ENCODE peak calls at places on chromosomes 7 and 10, in five cellular contexts. Q is WERI-Rb-1; K is CD8-positive, alpha-beta memory T cell; S is CD4-positive, alpha-beta T cell; G is prostate gland. F is an unnamed sample.

GRCh38 chr10:68665841-68666240 is 55.2 kb upstream of the CCAR1 start:
- DNase-seq in Q (no peak), K (no peak), S (no peak), G (no peak), F (no peak)

GRCh38 chr7:27585781-27586447 is 76.8 kb downstream of the HIBADH start:
- DNase-seq in Q (no peak), K (no peak), S (no peak), G (no peak), F (no peak)

GRCh38 chr10:31867646-31868045 is 61.0 kb downstream of the ARHGAP12 start:
- DNase-seq in Q (no peak), K (no peak), S (no peak), G (no peak), F (no peak)

GRCh38 chr10:129445445-129445844 is 21.6 kb upstream of the MGMT start:
- DNase-seq in Q (no peak), K (no peak), S (no peak), G (no peak), F (no peak)

GRCh38 chr7:114317450-114318098 is 97.0 kb upstream of the FOXP2 start:
- DNase-seq in Q (no peak), K (no peak), S (no peak), G (no peak), F (no peak)

GRCh38 chr10:124590216-124591122 is 128.8 kb downstream of the LHPP start:
- DNase-seq in Q (no peak), K (peak; percentile 33), S (no peak), G (no peak), F (no peak)

GRCh38 chr7:41045556-41046123 is 657.2 kb downstream of the INHBA start:
- DNase-seq in Q (no peak), K (no peak), S (no peak), G (peak; percentile 77), F (no peak)

GRCh38 chr7:38052786-38053185 is 125.3 kb upstream of the STARD3NL start:
- DNase-seq in Q (no peak), K (no peak), S (no peak), G (no peak), F (no peak)

GRCh38 chr10:107215681-107216080 is 51.2 kb upstream of the SORCS1 start:
- DNase-seq in Q (no peak), K (no peak), S (no peak), G (no peak), F (no peak)

GRCh38 chr10:9634466-9634865 is 1383.2 kb upstream of the CELF2 start:
- DNase-seq in Q (no peak), K (no peak), S (no peak), G (no peak), F (no peak)

GRCh38 chr7:97116308-97116707 is 1.2 kb upstream of the SDHAF3 start:
- DNase-seq in Q (no peak), K (no peak), S (no peak), G (peak; percentile 40), F (no peak)

GRCh38 chr10:113022265-113022664 is 72.2 kb downstream of the TCF7L2 start:
- DNase-seq in Q (no peak), K (no peak), S (no peak), G (no peak), F (no peak)

GRCh38 chr7:31640329-31640728 is 46.7 kb upstream of the PPP1R17 start:
- DNase-seq in Q (no peak), K (no peak), S (no peak), G (no peak), F (no peak)

GRCh38 chr10:7383442-7383841 is 27.4 kb downstream of the SFMBT2 start:
- DNase-seq in Q (no peak), K (no peak), S (no peak), G (no peak), F (no peak)

GRCh38 chr10:128097783-128098182 is 28.4 kb downstream of the MKI67 start:
- DNase-seq in Q (no peak), K (no peak), S (no peak), G (no peak), F (no peak)

GRCh38 chr10:48764486-48764885 is 79.8 kb downstream of the WDFY4 start:
- DNase-seq in Q (no peak), K (no peak), S (no peak), G (no peak), F (no peak)

GRCh38 chr7:126361183-126361582 is 891.6 kb downstream of the GRM8 start:
- DNase-seq in Q (no peak), K (no peak), S (no peak), G (no peak), F (no peak)

GRCh38 chr7:156892821-156893706 is at the start of gene LMBR1:
- DNase-seq in Q (peak; percentile 92), K (peak; percentile 96), S (peak; percentile 94), G (peak; percentile 94), F (peak; percentile 97)

GRCh38 chr7:36898186-36898585 is 173.9 kb upstream of the AOAH start:
- DNase-seq in Q (no peak), K (no peak), S (no peak), G (no peak), F (no peak)

GRCh38 chr7:140284062-140284461 is 107.3 kb upstream of the KDM7A start:
- DNase-seq in Q (no peak), K (no peak), S (no peak), G (no peak), F (no peak)

GRCh38 chr10:71727429-71728217 is 8.0 kb upstream of the C10orf105 start:
- DNase-seq in Q (no peak), K (peak; percentile 90), S (peak; percentile 76), G (peak; percentile 62), F (no peak)

GRCh38 chr7:42274052-42274451 is 37.0 kb upstream of the GLI3 start:
- DNase-seq in Q (no peak), K (no peak), S (no peak), G (no peak), F (no peak)

GRCh38 chr10:14086596-14086995 is 244.1 kb downstream of the FRMD4A start:
- DNase-seq in Q (no peak), K (no peak), S (no peak), G (no peak), F (no peak)

GRCh38 chr10:34364253-34365037 is 450.7 kb downstream of the PARD3 start:
- DNase-seq in Q (no peak), K (no peak), S (no peak), G (no peak), F (no peak)

GRCh38 chr7:101593556-101593955 is 35.5 kb downstream of the MYL10 start:
- DNase-seq in Q (no peak), K (no peak), S (no peak), G (no peak), F (no peak)

GRCh38 chr10:128735996-128736395 is 609.8 kb upstream of the MKI67 start:
- DNase-seq in Q (no peak), K (no peak), S (no peak), G (no peak), F (no peak)

GRCh38 chr10:29057712-29058426 is 231.0 kb upstream of the LYZL1 start:
- DNase-seq in Q (no peak), K (no peak), S (no peak), G (peak; percentile 25), F (no peak)

GRCh38 chr7:111137296-111138195 is 46.6 kb downstream of the LRRN3 start:
- DNase-seq in Q (no peak), K (no peak), S (peak; percentile 1), G (no peak), F (no peak)

GRCh38 chr10:86758231-86759072 is 2.0 kb downstream of the BMPR1A start:
- DNase-seq in Q (no peak), K (no peak), S (no peak), G (no peak), F (no peak)

GRCh38 chr7:50723888-50724287 is 58.8 kb downstream of the GRB10 start:
- DNase-seq in Q (no peak), K (no peak), S (no peak), G (no peak), F (no peak)

GRCh38 chr10:114045071-114045737 is 1.5 kb downstream of the ADRB1 start:
- DNase-seq in Q (peak; percentile 49), K (no peak), S (no peak), G (peak; percentile 41), F (peak; percentile 53)

GRCh38 chr7:16670021-16670420 is 24.0 kb downstream of the BZW2 start:
- DNase-seq in Q (no peak), K (no peak), S (no peak), G (no peak), F (no peak)

GRCh38 chr10:79491171-79491835 is 21.0 kb upstream of the EIF5AL1 start:
- DNase-seq in Q (peak; percentile 50), K (no peak), S (no peak), G (no peak), F (no peak)

GRCh38 chr7:12550956-12551355 is 19.6 kb upstream of the SCIN start:
- DNase-seq in Q (no peak), K (no peak), S (no peak), G (no peak), F (no peak)

GRCh38 chr10:23994459-23995046 is 214.4 kb upstream of the KIAA1217 start:
- DNase-seq in Q (peak; percentile 47), K (no peak), S (no peak), G (peak; percentile 75), F (peak; percentile 77)

GRCh38 chr10:323651-324293 is 188.5 kb downstream of the ZMYND11 start:
- DNase-seq in Q (no peak), K (peak; percentile 70), S (peak; percentile 25), G (no peak), F (no peak)

GRCh38 chr7:122802211-122802833 is 83.9 kb downstream of the CADPS2 start:
- DNase-seq in Q (no peak), K (no peak), S (no peak), G (peak; percentile 11), F (no peak)

DNA sequence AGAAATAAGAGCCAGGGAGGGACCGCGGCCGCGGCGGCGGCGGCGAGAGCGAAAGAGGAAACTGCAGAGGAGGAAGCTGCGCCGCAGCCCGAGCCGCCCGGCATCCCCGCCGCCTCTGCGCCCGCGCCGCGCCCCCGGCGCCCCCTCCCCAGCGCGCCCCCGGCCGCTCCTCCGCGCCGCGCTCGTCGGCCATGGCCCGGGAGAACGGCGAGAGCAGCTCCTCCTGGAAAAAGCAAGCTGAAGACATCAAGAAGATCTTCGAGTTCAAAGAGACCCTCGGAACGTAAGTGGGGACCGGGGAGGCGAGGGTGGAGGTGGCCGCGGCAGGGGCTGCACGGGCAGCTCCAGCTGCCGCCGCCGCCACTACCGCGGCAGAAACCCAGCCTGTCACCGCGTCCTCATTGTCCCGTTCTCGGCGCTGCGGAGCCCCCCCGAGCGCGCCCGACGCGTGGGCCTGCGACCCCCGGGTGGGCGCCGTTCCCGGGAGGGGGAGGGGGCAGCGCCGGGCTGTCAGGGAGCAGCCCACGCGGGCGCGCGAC is 350 bp downstream of the CAMK1D start:
- DNase-seq in Q (no peak), K (no peak), S (no peak), G (no peak), F (peak; percentile 66)
- H3K27ac ChIP-seq in Q (no peak overlapping the region), K (peak overlapping the region; percentile 68), S (peak overlapping the region; percentile 84), G (peak overlapping the region; percentile 84), F (peak overlapping the region; percentile 89)

GRCh38 chr7:158783595-158783994 is 45.7 kb downstream of the ESYT2 start:
- DNase-seq in Q (no peak), K (no peak), S (no peak), G (no peak), F (no peak)
- H3K27ac ChIP-seq in Q (no peak overlapping the region), K (no peak overlapping the region), S (no peak overlapping the region), G (peak overlapping the region; percentile 47), F (peak overlapping the region; percentile 41)

GRCh38 chr7:142626420-142627035 is 122.7 kb upstream of the PRSS1 start:
- DNase-seq in Q (peak; percentile 73), K (peak; percentile 68), S (peak; percentile 64), G (no peak), F (peak; percentile 65)
- H3K27ac ChIP-seq in Q (no peak overlapping the region), K (no peak overlapping the region), S (peak overlapping the region; percentile 7), G (no peak overlapping the region), F (no peak overlapping the region)

GRCh38 chr7:55214707-55215106 is 150.4 kb upstream of the LANCL2 start:
- DNase-seq in Q (no peak), K (no peak), S (no peak), G (no peak), F (no peak)
- H3K27ac ChIP-seq in Q (no peak overlapping the region), K (no peak overlapping the region), S (no peak overlapping the region), G (no peak overlapping the region), F (no peak overlapping the region)

F was measured in pancreas.